ENCODE peak calls at places on chromosomes 11 and 22, in nine cellular contexts. F is CD4-positive, alpha-beta T cell; L is left ventricle myocardium inferior; H is GM12865; G is endodermal cell; Q is ascending aorta; T is mammary epithelial cell; I is uterus; C is sigmoid colon. Z is an unnamed sample.
A peak's percentile ranks its signal among the peaks of the same experiment; 100 is the strongest.

GRCh38 chr11:27203077-27203476 is 159.9 kb downstream of the CCDC34 start:
- DNase-seq in F (no peak), L (no peak), H (no peak), G (peak; percentile 56), Q (no peak), T (no peak), I (no peak), C (no peak), Z (no peak)

GRCh38 chr11:2166091-2166851 is 5.3 kb upstream of the INS start:
- DNase-seq in F (peak; percentile 12), L (no peak), H (peak; percentile 11), G (peak; percentile 86), Q (no peak), T (peak; percentile 23), I (no peak), C (no peak), Z (peak; percentile 35)

GRCh38 chr22:44473580-44473979 is 24.5 kb downstream of the RTL6 start:
- DNase-seq in F (no peak), L (no peak), H (no peak), G (no peak), Q (no peak), T (no peak), I (no peak), C (no peak), Z (no peak)

GRCh38 chr11:77397631-77398030 is 76.3 kb downstream of the PAK1 start:
- DNase-seq in F (no peak), L (no peak), H (no peak), G (no peak), Q (no peak), T (no peak), I (no peak), C (no peak), Z (no peak)

GRCh38 chr22:30337461-30337778 is 10.7 kb upstream of the TBC1D10A start:
- DNase-seq in F (no peak), L (no peak), H (no peak), G (no peak), Q (no peak), T (no peak), I (no peak), C (no peak), Z (no peak)

GRCh38 chr11:121652982-121653381 is 200.2 kb upstream of the SORL1-AS1 start:
- DNase-seq in F (no peak), L (no peak), H (no peak), G (no peak), Q (no peak), T (no peak), I (no peak), C (no peak), Z (peak; percentile 16)

GRCh38 chr11:60634151-60634550 is 65.3 kb upstream of the MS4A8 start:
- DNase-seq in F (no peak), L (no peak), H (peak; percentile 68), G (peak; percentile 83), Q (no peak), T (no peak), I (no peak), C (no peak), Z (no peak)

GRCh38 chr11:12276356-12276755 is 101.0 kb upstream of the PARVA start:
- DNase-seq in F (no peak), L (no peak), H (no peak), G (peak; percentile 20), Q (no peak), T (no peak), I (no peak), C (peak; percentile 35), Z (no peak)

GRCh38 chr11:68313574-68314202 is 1.3 kb downstream of the LRP5 start:
- DNase-seq in F (no peak), L (no peak), H (no peak), G (no peak), Q (no peak), T (peak; percentile 32), I (no peak), C (no peak), Z (peak; percentile 37)

GRCh38 chr22:41245917-41246499 is 5.3 kb upstream of the CHADL start:
- DNase-seq in F (no peak), L (no peak), H (no peak), G (peak; percentile 86), Q (no peak), T (no peak), I (no peak), C (no peak), Z (no peak)
- TF ChIP-seq CTCF in F (no peak), L (no peak), H (no peak), G (peak; percentile 63), Q (no peak), T (peak; percentile 11), I (no peak), C (no peak), Z (no peak)

DNA sequence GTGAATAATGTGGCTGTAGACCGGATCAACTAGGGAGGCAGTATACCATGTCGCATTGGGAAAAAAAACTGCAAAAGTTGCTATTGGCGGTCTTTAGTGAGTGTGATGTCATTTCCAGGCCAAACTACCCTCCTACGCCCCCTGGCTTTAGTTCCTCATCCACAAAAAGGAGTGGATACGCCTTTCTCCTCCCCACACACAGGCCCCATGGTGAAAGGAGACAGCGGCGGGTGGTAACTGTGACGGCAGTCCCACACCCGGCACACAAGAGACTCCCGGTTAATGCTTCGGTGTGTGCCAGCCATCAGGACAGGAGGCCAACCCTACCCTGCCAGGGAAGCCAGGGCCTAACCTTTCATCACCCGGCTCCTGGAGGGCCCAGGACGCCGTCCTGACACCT is 11.0 kb downstream of the TP53I11 start:
- DNase-seq in F (no peak), L (peak; percentile 46), H (no peak), G (peak; percentile 85), Q (no peak), T (no peak), I (peak; percentile 41), C (no peak), Z (no peak)
- TF ChIP-seq CTCF in F (no peak), L (peak; percentile 55), H (no peak), G (peak; percentile 75), Q (no peak), T (no peak), I (peak; percentile 37), C (no peak), Z (no peak)

GRCh38 chr11:119706029-119706428 is 23.0 kb downstream of the NECTIN1 start:
- DNase-seq in F (no peak), L (no peak), H (no peak), G (no peak), Q (no peak), T (no peak), I (no peak), C (no peak), Z (no peak)

GRCh38 chr11:119705362-119705761 is 23.6 kb downstream of the NECTIN1 start:
- DNase-seq in F (no peak), L (no peak), H (no peak), G (no peak), Q (no peak), T (no peak), I (no peak), C (no peak), Z (no peak)

GRCh38 chr11:119709171-119709570 is 19.8 kb downstream of the NECTIN1 start:
- DNase-seq in F (no peak), L (no peak), H (no peak), G (no peak), Q (no peak), T (no peak), I (no peak), C (no peak), Z (no peak)

GRCh38 chr11:119704849-119705248 is 24.2 kb downstream of the NECTIN1 start:
- DNase-seq in F (no peak), L (no peak), H (no peak), G (no peak), Q (no peak), T (no peak), I (no peak), C (no peak), Z (no peak)

DNA sequence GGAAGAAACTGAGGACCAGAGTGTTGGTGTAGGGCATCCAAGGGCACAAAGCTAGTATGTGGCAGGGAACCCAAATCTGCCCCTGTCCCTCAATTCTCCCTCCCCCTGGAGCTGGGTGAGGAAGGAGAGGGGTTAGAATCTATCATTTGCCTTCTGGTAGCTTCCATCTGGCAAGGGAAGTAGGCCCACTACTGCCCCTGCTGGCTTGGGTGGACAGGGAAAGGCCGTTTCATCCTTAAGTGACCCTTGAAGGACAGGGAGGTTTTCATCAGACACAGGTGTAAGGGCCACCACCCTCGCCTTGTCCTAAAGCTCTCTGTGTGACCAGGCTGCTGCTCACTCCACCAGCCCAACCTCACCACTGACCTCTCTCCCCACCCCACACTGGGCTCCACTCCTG is 22.1 kb downstream of the NECTIN1 start:
- DNase-seq in F (no peak), L (no peak), H (no peak), G (no peak), Q (no peak), T (no peak), I (no peak), C (no peak), Z (no peak)
- TF ChIP-seq CTCF in F (no peak), L (no peak), H (no peak), G (peak; percentile 68), Q (no peak), T (peak; percentile 56), I (no peak), C (no peak), Z (no peak)

GRCh38 chr11:129230006-129230405 is 37.9 kb upstream of the ARHGAP32 start:
- DNase-seq in F (no peak), L (no peak), H (no peak), G (no peak), Q (no peak), T (no peak), I (no peak), C (no peak), Z (no peak)
- TF ChIP-seq CTCF in F (peak; percentile 28), L (peak; percentile 23), H (no peak), G (peak; percentile 21), Q (no peak), T (no peak), I (no peak), C (no peak), Z (peak; percentile 20)

GRCh38 chr22:21450320-21450831 is 16.8 kb upstream of the TMEM191C start:
- DNase-seq in F (no peak), L (no peak), H (no peak), G (peak; percentile 65), Q (no peak), T (no peak), I (no peak), C (peak; percentile 40), Z (no peak)
- TF ChIP-seq CTCF in F (no peak), L (no peak), H (no peak), G (peak; percentile 63), Q (no peak), T (no peak), I (no peak), C (no peak), Z (no peak)

GRCh38 chr22:20319745-20320658 is at the start of gene DGCR6L:
- DNase-seq in F (peak; percentile 95), L (peak; percentile 98), H (peak; percentile 97), G (peak; percentile 98), Q (peak; percentile 82), T (peak; percentile 94), I (peak; percentile 96), C (peak; percentile 97), Z (peak; percentile 94)
- TF ChIP-seq CTCF in F (no peak), L (no peak), H (no peak), G (no peak), Q (no peak), T (no peak), I (peak; percentile 17), C (no peak), Z (no peak)

Z was measured in MCF 10A.